ENCODE peak calls at places on chromosomes 4 and X, in four cellular contexts. S is K562, Z is SK-N-SH, D is HepG2. A is an unnamed sample.
A peak's percentile ranks its signal among the peaks of the same experiment; 100 is the strongest.

GRCh38 chr4:20422398-20422797 is 170.7 kb downstream of the SLIT2 start:
- DNase-seq in S (peak; percentile 32), Z (peak; percentile 46), D (peak; percentile 25), A (peak; percentile 47)

GRCh38 chrX:108299101-108299591 is 139.1 kb downstream of the COL4A6 start:
- DNase-seq in S (no peak), Z (no peak), D (peak; percentile 66), A (no peak)

GRCh38 chrX:15301924-15302323 is 13.5 kb downstream of the ASB11 start:
- DNase-seq in S (no peak), Z (no peak), D (no peak), A (no peak)

GRCh38 chr4:43089730-43090129 is 197.2 kb downstream of the GRXCR1 start:
- DNase-seq in S (no peak), Z (no peak), D (no peak), A (no peak)

GRCh38 chr4:107711831-107712230 is 8.2 kb downstream of the PAPSS1 start:
- DNase-seq in S (no peak), Z (no peak), D (no peak), A (no peak)

GRCh38 chr4:8515316-8516060 is 64.7 kb upstream of the GPR78 start:
- DNase-seq in S (no peak), Z (no peak), D (no peak), A (no peak)

GRCh38 chr4:102554482-102554881 is 53.3 kb downstream of the NFKB1 start:
- DNase-seq in S (no peak), Z (no peak), D (no peak), A (no peak)

GRCh38 chrX:41556958-41557357 is 109.8 kb downstream of the NYX start:
- DNase-seq in S (no peak), Z (no peak), D (no peak), A (no peak)

GRCh38 chr4:70365479-70365878 is 4.9 kb downstream of the SMR3A start:
- DNase-seq in S (no peak), Z (no peak), D (peak; percentile 23), A (no peak)

GRCh38 chrX:10233173-10233572 is 76.4 kb downstream of the CLCN4 start:
- DNase-seq in S (no peak), Z (no peak), D (no peak), A (no peak)

GRCh38 chr4:56040842-56041241 is 92.1 kb downstream of the CEP135 start:
- DNase-seq in S (no peak), Z (no peak), D (no peak), A (no peak)

GRCh38 chr4:68904786-68905185 is 46.8 kb downstream of the UGT2A3 start:
- DNase-seq in S (no peak), Z (no peak), D (peak; percentile 20), A (no peak)

GRCh38 chr4:2416564-2417195 is 1.8 kb downstream of the ZFYVE28 start:
- DNase-seq in S (peak; percentile 51), Z (peak; percentile 63), D (no peak), A (no peak)

GRCh38 chr4:85769009-85769408 is 294.1 kb downstream of the ARHGAP24 start:
- DNase-seq in S (no peak), Z (no peak), D (no peak), A (no peak)

GRCh38 chr4:168636506-168637176 is 139.8 kb downstream of the PALLD start:
- DNase-seq in S (no peak), Z (no peak), D (no peak), A (no peak)

GRCh38 chrX:95063554-95063953 is 1389.5 kb downstream of the FAM133A start:
- DNase-seq in S (no peak), Z (no peak), D (no peak), A (no peak)

GRCh38 chrX:130108647-130109428 is 1.5 kb downstream of the ELF4 start:
- DNase-seq in S (peak; percentile 58), Z (peak; percentile 36), D (peak; percentile 17), A (no peak)

GRCh38 chrX:22165732-22166457 is 106.8 kb upstream of the CBLL2 start:
- DNase-seq in S (no peak), Z (no peak), D (no peak), A (no peak)

GRCh38 chr4:22473268-22473667 is 42.6 kb downstream of the ADGRA3 start:
- DNase-seq in S (no peak), Z (no peak), D (no peak), A (no peak)

GRCh38 chrX:9207142-9207541 is 173.2 kb upstream of the FAM9B start:
- DNase-seq in S (no peak), Z (peak; percentile 16), D (no peak), A (no peak)

GRCh38 chrX:36978886-36979285 is 29.3 kb upstream of the FAM47C start:
- DNase-seq in S (no peak), Z (no peak), D (no peak), A (no peak)

GRCh38 chrX:153161952-153162351 is 17.1 kb upstream of the MAGEA1 start:
- DNase-seq in S (no peak), Z (no peak), D (no peak), A (no peak)

GRCh38 chrX:150038356-150038755 is 100.1 kb upstream of the EOLA2 start:
- DNase-seq in S (no peak), Z (no peak), D (no peak), A (no peak)

GRCh38 chr4:74114234-74114633 is 15.2 kb upstream of the CXCL2 start:
- DNase-seq in S (no peak), Z (no peak), D (no peak), A (no peak)

GRCh38 chrX:134423606-134424005 is 36.4 kb upstream of the HPRT1 start:
- DNase-seq in S (peak; percentile 10), Z (peak; percentile 5), D (peak; percentile 3), A (no peak)

GRCh38 chrX:39941332-39941920 is 156.3 kb downstream of the BCOR start:
- DNase-seq in S (no peak), Z (peak; percentile 44), D (no peak), A (no peak)

GRCh38 chr4:34464196-34464595 is 1780.1 kb downstream of the ARAP2 start:
- DNase-seq in S (no peak), Z (no peak), D (peak; percentile 3), A (no peak)

GRCh38 chrX:149272690-149273463 is 232.2 kb downstream of the IDS start:
- DNase-seq in S (no peak), Z (no peak), D (no peak), A (no peak)

GRCh38 chr4:52019941-52020657 is at the start of gene LRRC66:
- DNase-seq in S (no peak), Z (no peak), D (peak; percentile 66), A (peak; percentile 49)

GRCh38 chr4:79177388-79177787 is 148.5 kb downstream of the NAA11 start:
- DNase-seq in S (no peak), Z (no peak), D (no peak), A (no peak)

GRCh38 chrX:66731398-66731797 is 92.5 kb upstream of the EDA2R start:
- DNase-seq in S (peak; percentile 14), Z (peak; percentile 16), D (peak; percentile 12), A (no peak)
- TF ChIP-seq CTCF in S (peak; percentile 18), Z (peak; percentile 76), D (peak; percentile 56), A (no peak)

GRCh38 chr4:47639531-47639930 is 154.5 kb downstream of the ATP10D start:
- DNase-seq in S (no peak), Z (no peak), D (no peak), A (peak; percentile 6)
- TF ChIP-seq ELF1 in S (no peak), Z (no peak), D (no peak), A (no peak)

GRCh38 chr4:62070291-62070852 is 870.2 kb downstream of the ADGRL3 start:
- DNase-seq in S (no peak), Z (no peak), D (no peak), A (no peak)
- TF ChIP-seq CTCF in S (no peak), Z (no peak), D (no peak), A (no peak)

GRCh38 chr4:25022741-25023140 is 8.0 kb downstream of the LGI2 start:
- DNase-seq in S (no peak), Z (no peak), D (no peak), A (no peak)
- TF ChIP-seq ELF1 in S (no peak), Z (no peak), D (no peak), A (no peak)